ENCODE peak calls at places on chromosomes 16 and 17, in seven cellular contexts. I is spleen, V is H9, S is adrenal gland, W is neural progenitor cell, Y is thoracic aorta, G is MM.1S. C is an unnamed sample.

GRCh38 chr17:5587431-5588032 is 3.2 kb upstream of the NLRP1 start:
- DNase-seq in I (no peak), V (no peak), S (peak), W (peak), Y (no peak), G (peak), C (peak)

GRCh38 chr17:46943511-46944393 is 20.8 kb downstream of the GOSR2 start:
- DNase-seq in I (no peak), V (peak), S (peak), W (peak), Y (no peak), G (no peak), C (peak)

GRCh38 chr17:6303664-6304063 is 131.3 kb downstream of the AIPL1 start:
- DNase-seq in I (no peak), V (peak), S (peak), W (peak), Y (no peak), G (peak), C (peak)

GRCh38 chr17:41511716-41512115 is 6.3 kb upstream of the KRT13 start:
- DNase-seq in I (no peak), V (no peak), S (no peak), W (no peak), Y (no peak), G (no peak), C (no peak)

GRCh38 chr17:62627904-62628603 is 584 bp downstream of the MRC2 start:
- DNase-seq in I (no peak), V (peak), S (no peak), W (peak), Y (no peak), G (no peak), C (peak)

GRCh38 chr17:50057521-50057991 is 1.6 kb downstream of the ITGA3 start:
- DNase-seq in I (peak), V (no peak), S (no peak), W (no peak), Y (no peak), G (no peak), C (no peak)

GRCh38 chr16:116015-116414 is 22.5 kb downstream of the NPRL3 start:
- DNase-seq in I (no peak), V (no peak), S (no peak), W (no peak), Y (no peak), G (no peak), C (no peak)

GRCh38 chr17:78231991-78232759 is 744 bp downstream of the TMEM235 start:
- DNase-seq in I (peak), V (peak), S (no peak), W (peak), Y (no peak), G (no peak), C (no peak)

GRCh38 chr17:18186271-18186982 is 2.8 kb downstream of the ALKBH5 start:
- DNase-seq in I (no peak), V (no peak), S (no peak), W (no peak), Y (no peak), G (no peak), C (no peak)

GRCh38 chr17:62892870-62893338 is 73.1 kb upstream of the TANC2 start:
- DNase-seq in I (peak), V (peak), S (peak), W (no peak), Y (no peak), G (no peak), C (peak)

DNA sequence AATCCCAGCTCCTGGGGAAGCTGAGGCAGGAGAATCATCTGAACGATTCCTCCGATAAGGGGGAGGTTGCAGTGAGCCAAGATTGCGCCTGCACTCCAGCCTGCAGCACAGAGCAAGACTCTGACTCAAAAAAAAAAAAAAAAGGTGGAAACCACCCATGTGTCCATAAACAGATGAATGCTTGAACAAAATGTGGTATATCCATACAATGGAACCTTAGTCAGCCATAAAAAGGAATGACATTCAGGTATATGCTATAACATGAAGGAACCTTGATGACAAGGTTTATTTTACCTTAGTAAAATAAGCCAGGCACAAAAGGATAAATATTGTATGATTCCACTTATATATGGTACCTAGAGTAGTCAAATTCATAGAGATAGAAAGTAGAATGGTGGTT is 2.9 kb upstream of the MEIOC start:
- DNase-seq in I (no peak), V (no peak), S (no peak), W (no peak), Y (no peak), G (no peak), C (no peak)
- TF ChIP-seq CTCF in I (no peak), V (no peak), S (no peak), W (no peak), Y (no peak), G (no peak), C (no peak)

GRCh38 chr16:86962913-86963312 is 354.3 kb downstream of the C16orf95 start:
- DNase-seq in I (no peak), V (no peak), S (no peak), W (no peak), Y (no peak), G (no peak), C (no peak)
- H3K27ac ChIP-seq in I (no peak), V (no peak), S (no peak), W (no peak), Y (no peak), G (no peak), C (no peak)

GRCh38 chr16:4412159-4412558 is 4.2 kb downstream of the CORO7 start:
- DNase-seq in I (no peak), V (no peak), S (no peak), W (no peak), Y (no peak), G (no peak), C (no peak)

GRCh38 chr16:4412854-4413253 is 3.5 kb downstream of the CORO7 start:
- DNase-seq in I (no peak), V (no peak), S (no peak), W (no peak), Y (no peak), G (no peak), C (no peak)

GRCh38 chr16:4409081-4409932 is 7.1 kb downstream of the CORO7 start:
- DNase-seq in I (peak), V (peak), S (no peak), W (no peak), Y (no peak), G (no peak), C (no peak)

GRCh38 chr16:4410335-4411075 is 5.9 kb downstream of the CORO7 start:
- DNase-seq in I (no peak), V (no peak), S (no peak), W (no peak), Y (no peak), G (no peak), C (peak)

DNA sequence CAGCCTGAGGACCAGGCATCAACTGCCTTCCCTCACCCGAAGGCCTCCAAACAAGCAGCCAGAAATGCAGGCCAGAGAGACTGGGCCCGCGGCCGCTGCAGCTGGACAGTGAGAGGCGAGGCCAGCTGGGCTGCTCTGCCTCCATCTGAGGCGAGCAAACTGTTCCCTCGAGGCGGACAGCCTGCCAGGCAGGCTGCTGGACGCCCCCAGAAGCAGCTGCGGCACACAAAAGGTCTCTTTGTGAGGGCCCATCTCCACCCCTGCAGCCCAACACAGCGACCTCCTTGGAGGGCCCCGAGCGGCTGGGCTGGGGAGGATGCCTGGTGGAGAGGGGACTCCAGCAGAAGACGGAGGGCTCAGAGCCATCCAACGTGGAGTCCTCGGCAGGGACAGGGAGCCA is 4.7 kb downstream of the CORO7 start:
- DNase-seq in I (peak), V (no peak), S (no peak), W (no peak), Y (no peak), G (no peak), C (no peak)
- TF ChIP-seq CTCF in I (no peak), V (no peak), S (no peak), W (no peak), Y (no peak), G (no peak), C (no peak)

DNA sequence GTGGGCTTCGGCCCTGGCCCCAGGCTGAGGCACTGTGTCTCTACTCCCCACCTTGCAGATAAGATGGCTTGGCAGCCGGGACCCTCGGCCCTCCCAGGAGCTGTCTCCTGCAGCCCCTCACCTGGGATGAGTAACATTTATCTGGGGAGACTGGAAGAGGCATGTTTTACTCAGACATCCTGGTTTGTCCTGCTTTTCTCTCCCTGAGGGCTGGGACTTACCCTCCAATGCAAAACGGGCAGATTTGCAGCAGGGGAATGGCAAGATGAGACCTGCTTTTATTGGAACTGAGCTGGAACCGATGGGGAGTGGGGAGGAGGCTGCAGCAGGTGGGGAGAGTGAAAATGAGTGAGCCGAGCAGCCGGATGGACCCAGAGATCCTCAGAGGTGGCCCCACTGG is 27.3 kb upstream of the UBE2G1 start:
- DNase-seq in I (no peak), V (no peak), S (no peak), W (no peak), Y (no peak), G (peak), C (no peak)
- H3K27ac ChIP-seq in I (no peak), V (no peak), S (no peak), W (no peak), Y (no peak), G (peak), C (no peak)

GRCh38 chr17:73209436-73209835 is 16.6 kb downstream of the COG1 start:
- DNase-seq in I (no peak), V (no peak), S (no peak), W (no peak), Y (no peak), G (no peak), C (no peak)

GRCh38 chr17:73210002-73210678 is 17.3 kb downstream of the COG1 start:
- DNase-seq in I (no peak), V (no peak), S (no peak), W (no peak), Y (no peak), G (no peak), C (no peak)

GRCh38 chr17:73205326-73205980 is 12.6 kb downstream of the COG1 start:
- DNase-seq in I (no peak), V (no peak), S (no peak), W (no peak), Y (no peak), G (no peak), C (no peak)

GRCh38 chr17:73211745-73212144 is 18.9 kb downstream of the COG1 start:
- DNase-seq in I (no peak), V (no peak), S (no peak), W (no peak), Y (no peak), G (no peak), C (no peak)

GRCh38 chr17:73208139-73208827 is 15.4 kb downstream of the COG1 start:
- DNase-seq in I (no peak), V (no peak), S (no peak), W (no peak), Y (no peak), G (no peak), C (no peak)
- TF ChIP-seq CTCF in I (no peak), V (no peak), S (no peak), W (no peak), Y (no peak), G (no peak), C (no peak)

GRCh38 chr17:28712705-28713415 is 1.2 kb upstream of the PROCA1 start:
- DNase-seq in I (peak), V (no peak), S (no peak), W (no peak), Y (no peak), G (no peak), C (no peak)
- H3K27ac ChIP-seq in I (peak), V (peak), S (no peak), W (no peak), Y (peak), G (no peak), C (no peak)

DNA sequence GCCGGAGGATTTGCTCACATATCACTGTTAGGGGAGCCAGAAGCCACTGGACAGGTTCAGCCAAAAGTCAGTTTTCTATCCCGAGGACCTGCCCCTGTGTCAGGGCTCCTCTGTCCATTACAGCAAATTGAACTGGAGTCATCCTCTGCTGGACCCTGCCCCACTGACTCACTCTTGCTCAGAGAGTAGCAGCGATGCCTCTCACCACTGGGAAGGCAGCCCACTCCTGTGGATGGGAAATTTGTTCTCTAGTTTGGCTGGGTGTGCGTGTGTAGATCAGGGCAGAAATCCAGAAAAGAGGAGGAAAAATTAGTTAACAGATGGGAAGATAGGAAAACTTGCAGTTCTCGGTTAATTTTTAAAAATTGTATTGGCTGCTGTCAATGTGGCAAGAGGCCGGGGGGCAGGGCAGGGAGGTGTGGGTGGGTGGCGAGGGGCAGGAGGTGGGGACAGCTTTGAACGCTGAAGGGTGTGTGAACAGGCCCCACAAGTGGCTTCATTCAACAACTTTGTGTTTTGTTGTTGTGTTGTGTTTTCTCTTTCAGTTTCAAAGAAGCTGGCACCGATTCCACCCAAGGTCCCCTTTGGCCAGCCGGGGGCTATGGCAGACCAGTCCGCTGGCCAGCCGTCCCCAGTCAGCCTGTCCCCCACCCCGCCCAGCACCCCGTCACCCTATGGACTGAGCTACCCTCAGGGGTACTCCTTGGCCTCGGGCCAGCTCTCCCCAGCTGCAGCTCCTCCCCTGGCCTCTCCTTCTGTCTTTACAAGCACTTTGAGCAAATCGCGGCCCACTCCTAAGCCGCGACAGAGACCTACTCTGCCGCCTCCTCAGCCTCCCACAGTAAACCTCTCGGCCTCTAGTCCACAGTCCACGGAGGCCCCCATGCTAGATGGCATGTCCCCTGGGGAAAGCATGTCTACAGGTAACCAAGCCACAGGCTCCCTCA is 33.6 kb downstream of the ELAC2 start:
- DNase-seq in I (peak), V (no peak), S (peak), W (no peak), Y (peak), G (no peak), C (peak)
- TF ChIP-seq CTCF in I (no peak), V (no peak), S (no peak), W (no peak), Y (no peak), G (no peak), C (no peak)

C was measured in brain microvascular endothelial cell.